ENCODE peak calls at places on chromosomes 13 and 19, in five cellular contexts. O is NCI-H1092 treated with DMSO at 0.1 percent for 48 hours; G is heart left ventricle; Q is stimulated activated CD8-positive, alpha-beta memory T cell treated with anti-CD3 and anti-CD28 coated beads, Interleukin-7, amount 100 ng/mL, for 48 hours; M is HTR-8/SVneo. S is an unnamed sample.

GRCh38 chr13:100664171-100664900 is 10.3 kb downstream of the TMTC4 start:
- DNase-seq in M (no peak), O (no peak), Q (no peak), G (no peak), S (no peak)

GRCh38 chr19:1888385-1888784 is 3.1 kb upstream of the ABHD17A start:
- DNase-seq in O (no peak), G (no peak), Q (no peak), M (no peak), S (no peak)

GRCh38 chr19:16470911-16471811 is 609 bp downstream of the EPS15L1 start:
- DNase-seq in G (no peak), M (no peak), O (peak), Q (no peak), S (no peak)

GRCh38 chr19:39265321-39265916 is 2.8 kb upstream of the IFNL2 start:
- DNase-seq in G (no peak), Q (no peak), M (no peak), O (peak), S (no peak)

GRCh38 chr13:53170910-53171309 is 142.3 kb downstream of the OLFM4 start:
- DNase-seq in M (no peak), Q (no peak), G (no peak), O (no peak), S (no peak)

GRCh38 chr19:30253581-30253996 is 118.6 kb upstream of the ZNF536 start:
- DNase-seq in O (no peak), Q (no peak), M (no peak), G (no peak), S (peak)

GRCh38 chr13:32026619-32027018 is 5.0 kb upstream of the FRY start:
- DNase-seq in O (no peak), Q (no peak), G (no peak), M (no peak), S (no peak)

GRCh38 chr13:20492036-20492435 is 33.6 kb downstream of the CRYL1 start:
- DNase-seq in G (no peak), M (no peak), Q (no peak), O (no peak), S (no peak)

GRCh38 chr13:50999641-51000040 is 90.0 kb downstream of the RNASEH2B start:
- DNase-seq in G (no peak), Q (no peak), O (no peak), M (no peak), S (peak)

GRCh38 chr19:17281391-17282304 is at the start of gene ANKLE1:
- DNase-seq in M (no peak), Q (peak), O (peak), G (no peak), S (no peak)

GRCh38 chr13:67366533-67366932 is 136.4 kb upstream of the PCDH9 start:
- DNase-seq in M (no peak), Q (no peak), G (no peak), O (no peak), S (no peak)

GRCh38 chr19:46678110-46678732 is 17.2 kb upstream of the DACT3 start:
- DNase-seq in Q (peak), O (no peak), M (no peak), G (no peak), S (peak)

GRCh38 chr19:41925208-41926003 is 2.8 kb downstream of the ERFL start:
- DNase-seq in O (no peak), Q (no peak), G (no peak), M (no peak), S (no peak)

GRCh38 chr19:55160128-55160985 is 2.8 kb upstream of the TNNI3 start:
- DNase-seq in G (peak), M (peak), O (peak), Q (peak), S (peak)

GRCh38 chr19:33132425-33132824 is 511 bp downstream of the WDR88 start:
- DNase-seq in Q (no peak), O (no peak), G (no peak), M (no peak), S (no peak)

GRCh38 chr19:29779921-29780320 is 31.9 kb upstream of the CCNE1 start:
- DNase-seq in G (no peak), O (no peak), Q (no peak), M (no peak), S (no peak)

GRCh38 chr13:77386880-77387606 is 60.1 kb upstream of the MYCBP2 start:
- DNase-seq in G (no peak), Q (no peak), O (no peak), M (peak), S (no peak)

GRCh38 chr19:38707512-38708114 is 36.7 kb downstream of the CAPN12 start:
- DNase-seq in O (no peak), Q (no peak), G (peak), M (no peak), S (no peak)

GRCh38 chr13:48400090-48400694 is 12.7 kb downstream of the LPAR6 start:
- DNase-seq in O (no peak), G (no peak), M (no peak), Q (no peak), S (no peak)

GRCh38 chr19:19475845-19476828 is 39.2 kb downstream of the TSSK6 start:
- DNase-seq in Q (no peak), O (no peak), G (no peak), M (no peak), S (peak)

GRCh38 chr13:47708386-47708785 is 292.7 kb downstream of the SUCLA2 start:
- DNase-seq in O (no peak), G (no peak), M (no peak), Q (no peak), S (no peak)